ENCODE peak calls at places on chromosomes 4 and X, in five cellular contexts. K is spleen, S is heart right ventricle, O is IMR-90, A is K562. M is an unnamed sample.

GRCh38 chrX:72120798-72121197 is 10.9 kb downstream of the RTL5 start:
- DNase-seq in K (no peak), A (no peak), S (no peak), O (no peak), M (no peak)

GRCh38 chrX:14670819-14671218 is 141.5 kb downstream of the GLRA2 start:
- DNase-seq in K (no peak), O (no peak), S (no peak), A (no peak), M (no peak)

GRCh38 chr4:140070369-140070768 is 83.6 kb downstream of the MAML3 start:
- DNase-seq in A (no peak), S (no peak), K (no peak), O (no peak), M (no peak)

GRCh38 chrX:133215747-133216146 is 2.4 kb downstream of the TFDP3 start:
- DNase-seq in K (no peak), A (peak; percentile 29), S (no peak), O (peak; percentile 2), M (no peak)

GRCh38 chrX:56314334-56314733 is 82.2 kb downstream of the KLF8 start:
- DNase-seq in S (no peak), A (no peak), O (no peak), K (no peak), M (no peak)

GRCh38 chr4:120922390-120923200 is at the start of gene PRDM5:
- DNase-seq in O (peak; percentile 40), S (peak; percentile 72), K (peak; percentile 78), A (no peak), M (peak; percentile 74)

GRCh38 chrX:1435241-1435900 is 17.3 kb downstream of the ASMTL start:
- DNase-seq in O (no peak), K (peak; percentile 70), A (no peak), S (no peak), M (peak; percentile 64)

GRCh38 chr4:78937837-78938236 is 1.4 kb downstream of the PAQR3 start:
- DNase-seq in K (no peak), S (no peak), A (no peak), O (peak; percentile 16), M (no peak)

GRCh38 chr4:8329859-8330761 is 60.6 kb downstream of the HTRA3 start:
- DNase-seq in O (no peak), K (peak; percentile 64), S (no peak), A (no peak), M (peak; percentile 63)

GRCh38 chrX:123230798-123231197 is 46.7 kb downstream of the GRIA3 start:
- DNase-seq in K (no peak), O (no peak), A (no peak), S (no peak), M (no peak)

GRCh38 chr4:138851626-138852443 is 163.7 kb upstream of the NOCT start:
- DNase-seq in K (no peak), S (no peak), A (no peak), O (peak; percentile 8), M (no peak)

GRCh38 chrX:46554942-46555341 is 9.7 kb upstream of the ZNF674 start:
- DNase-seq in O (peak; percentile 58), A (no peak), K (no peak), S (no peak), M (no peak)

GRCh38 chr4:119210760-119211159 is 1.8 kb upstream of the USP53 start:
- DNase-seq in S (no peak), O (peak; percentile 68), K (no peak), A (no peak), M (no peak)

GRCh38 chr4:2483237-2483636 is 14.3 kb downstream of the RNF4 start:
- DNase-seq in A (no peak), O (no peak), K (no peak), S (no peak), M (no peak)

DNA sequence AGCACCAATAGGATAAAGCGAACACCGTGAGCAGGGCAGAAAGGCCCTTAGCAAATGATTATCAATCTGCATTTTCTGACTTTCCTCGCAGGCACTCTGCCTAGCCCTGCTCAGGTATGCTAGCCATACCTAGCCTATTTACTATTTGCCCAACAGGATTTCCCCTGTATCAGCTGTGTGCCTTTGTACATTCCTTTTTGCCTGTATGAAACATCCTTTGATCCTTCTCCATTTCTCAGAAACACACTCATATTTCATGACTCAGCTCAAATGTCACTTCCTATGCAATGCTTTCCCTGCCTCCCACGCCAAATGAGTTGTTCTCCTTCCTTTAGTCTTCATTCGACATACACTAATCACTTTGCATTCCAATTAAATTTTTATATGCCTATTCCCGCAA is 37.2 kb downstream of the PCDH7 start:
- DNase-seq in A (peak; percentile 2), O (peak; percentile 92), S (no peak), K (no peak), M (no peak)
- H3K4me1 ChIP-seq in A (no peaks in the 10 kb centered on the region), O (peaks cover 21% of the 10 kb centered on the region), S (no peaks in the 10 kb centered on the region), K (peaks cover 16% of the 10 kb centered on the region), M (peaks cover 8% of the 10 kb centered on the region)

GRCh38 chr4:42573249-42573648 is 83.7 kb downstream of the ATP8A1 start:
- DNase-seq in O (no peak), S (no peak), A (no peak), K (no peak), M (no peak)
- TF ChIP-seq CTCF in O (no peak), S (no peak), A (no peak), K (no peak), M (no peak)

DNA sequence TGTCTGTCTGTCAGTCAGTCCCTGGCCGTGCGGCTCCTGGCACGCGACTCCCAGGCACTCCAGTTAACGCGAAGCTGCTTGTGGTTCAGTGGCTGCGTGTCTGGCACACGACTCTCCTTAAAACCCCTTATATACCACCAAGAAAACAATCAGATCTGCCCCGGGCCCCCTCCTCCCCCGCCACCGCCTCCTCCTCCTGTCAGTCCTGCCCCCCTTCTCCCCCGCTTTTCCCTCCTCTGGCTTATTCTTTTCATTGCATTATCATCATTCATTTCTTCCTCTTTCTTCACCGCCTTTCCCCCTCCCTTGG is at the start of gene NEUROG2:
- DNase-seq in K (no peak), O (no peak), S (no peak), A (no peak), M (no peak)
- H3K27me3 ChIP-seq in K (peaks cover 100% of the 10 kb centered on the region), O (peaks cover 85% of the 10 kb centered on the region), S (peaks cover 100% of the 10 kb centered on the region), A (peaks cover 69% of the 10 kb centered on the region), M (peaks cover 6% of the 10 kb centered on the region)

DNA sequence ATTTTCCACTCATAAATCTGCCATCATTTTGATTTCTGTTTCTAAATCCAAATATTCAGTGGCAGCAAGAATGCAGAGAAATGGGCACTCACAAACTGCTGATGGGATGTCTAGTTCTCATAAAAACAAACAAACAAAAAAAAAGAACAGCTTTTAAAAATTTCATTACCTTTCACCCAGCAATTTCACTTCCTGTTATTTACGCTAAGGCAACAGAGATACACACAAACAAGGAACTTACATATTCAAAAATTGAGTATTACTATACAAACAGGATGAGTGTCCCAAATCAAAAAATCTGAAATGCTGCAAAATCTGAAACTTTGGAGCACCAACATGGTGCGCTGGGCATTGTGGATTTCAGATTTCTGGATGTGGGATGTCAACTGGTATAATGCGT is 36.4 kb downstream of the FAT1 start:
- DNase-seq in A (no peak), K (no peak), O (no peak), S (no peak), M (no peak)
- H3K4me1 ChIP-seq in A (no peaks in the 10 kb centered on the region), K (no peaks in the 10 kb centered on the region), O (peaks cover 30% of the 10 kb centered on the region), S (peaks cover 14% of the 10 kb centered on the region), M (peaks cover 45% of the 10 kb centered on the region)

DNA sequence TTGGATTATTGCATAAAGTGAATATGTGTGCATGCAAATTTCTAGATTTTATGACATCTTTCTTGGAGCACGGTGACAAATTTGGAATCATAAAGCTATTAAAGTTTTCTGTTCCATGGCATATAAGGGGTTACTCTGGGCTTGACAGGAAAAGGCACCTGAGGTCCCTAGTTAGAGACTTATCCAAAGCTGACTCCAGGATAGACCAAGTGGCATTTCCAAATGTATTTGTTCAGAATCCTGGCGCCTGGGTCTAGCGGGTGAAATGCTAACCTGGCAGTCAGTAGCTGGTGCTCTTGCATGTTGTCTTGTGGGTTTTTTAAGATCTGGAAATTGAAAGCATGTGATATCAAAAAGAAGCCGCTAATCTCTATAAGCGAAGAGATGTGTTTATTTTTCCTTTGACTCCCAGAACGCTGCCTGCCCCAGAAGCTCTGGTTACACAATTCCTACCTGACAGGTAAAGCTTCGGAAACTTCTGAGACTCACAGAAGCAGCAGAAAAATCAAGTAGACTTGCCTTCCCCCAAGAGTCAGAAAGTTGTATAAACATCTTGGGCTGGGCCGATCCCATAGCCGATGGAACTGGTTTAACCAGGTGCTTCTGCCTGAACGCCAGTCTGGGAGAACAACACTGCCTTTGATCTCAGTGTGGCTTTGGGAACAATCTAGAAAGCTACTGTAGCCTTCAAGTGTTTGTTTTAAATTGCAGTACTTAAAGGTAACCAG is 12.9 kb upstream of the ZCCHC4 start:
- DNase-seq in S (no peak), K (no peak), A (no peak), O (no peak), M (no peak)
- TF ChIP-seq CTCF in S (no peak), K (no peak), A (no peak), O (no peak), M (no peak)